ENCODE peak calls at places on chromosomes 2 and 18, in nine cellular contexts. One of them, this sample, is unnamed.

GRCh38 chr2:173048901-173049661 is 26.6 kb upstream of the MAP3K20 start:
- DNase-seq in PC-3: peak; percentile 97
- DNase-seq in HepG2: peak; percentile 92
- DNase-seq in fibroblast of villous mesenchyme: peak; percentile 98
- DNase-seq in kidney epithelial cell: peak; percentile 95
- DNase-seq in osteoblast: peak; percentile 91
- DNase-seq in adrenal gland: peak; percentile 40
- DNase-seq in fibroblast of pulmonary artery: peak; percentile 98
- DNase-seq in tibial nerve: peak; percentile 88
- DNase-seq in this sample: peak; percentile 97

GRCh38 chr2:113920996-113921395 is 31.1 kb downstream of the ACTR3 start:
- DNase-seq in PC-3: no peak
- DNase-seq in HepG2: no peak
- DNase-seq in fibroblast of villous mesenchyme: no peak
- DNase-seq in kidney epithelial cell: no peak
- DNase-seq in osteoblast: no peak
- DNase-seq in adrenal gland: no peak
- DNase-seq in fibroblast of pulmonary artery: no peak
- DNase-seq in tibial nerve: no peak
- DNase-seq in this sample: peak; percentile 46

GRCh38 chr18:61606068-61606660 is 272.9 kb downstream of the CDH20 start:
- DNase-seq in PC-3: no peak
- DNase-seq in HepG2: no peak
- DNase-seq in fibroblast of villous mesenchyme: peak; percentile 87
- DNase-seq in kidney epithelial cell: no peak
- DNase-seq in osteoblast: peak; percentile 37
- DNase-seq in adrenal gland: no peak
- DNase-seq in fibroblast of pulmonary artery: peak; percentile 54
- DNase-seq in tibial nerve: peak; percentile 6
- DNase-seq in this sample: peak; percentile 54

GRCh38 chr18:23812566-23813440 is 123.5 kb downstream of the LAMA3 start:
- DNase-seq in PC-3: peak; percentile 53
- DNase-seq in HepG2: no peak
- DNase-seq in fibroblast of villous mesenchyme: peak; percentile 48
- DNase-seq in kidney epithelial cell: no peak
- DNase-seq in osteoblast: peak; percentile 79
- DNase-seq in adrenal gland: no peak
- DNase-seq in fibroblast of pulmonary artery: peak; percentile 48
- DNase-seq in tibial nerve: no peak
- DNase-seq in this sample: peak; percentile 46

GRCh38 chr18:7467708-7468466 is 99.2 kb upstream of the PTPRM start:
- DNase-seq in PC-3: peak; percentile 61
- DNase-seq in HepG2: peak; percentile 23
- DNase-seq in fibroblast of villous mesenchyme: no peak
- DNase-seq in kidney epithelial cell: no peak
- DNase-seq in osteoblast: no peak
- DNase-seq in adrenal gland: no peak
- DNase-seq in fibroblast of pulmonary artery: peak; percentile 13
- DNase-seq in tibial nerve: no peak
- DNase-seq in this sample: no peak

GRCh38 chr2:112840068-112840445 is 3.5 kb upstream of the IL1B start:
- DNase-seq in PC-3: peak; percentile 66
- DNase-seq in HepG2: no peak
- DNase-seq in fibroblast of villous mesenchyme: no peak
- DNase-seq in kidney epithelial cell: no peak
- DNase-seq in osteoblast: no peak
- DNase-seq in adrenal gland: no peak
- DNase-seq in fibroblast of pulmonary artery: peak; percentile 40
- DNase-seq in tibial nerve: no peak
- DNase-seq in this sample: no peak

GRCh38 chr2:191811807-191812602 is 34.9 kb downstream of the CAVIN2 start:
- DNase-seq in PC-3: peak; percentile 85
- DNase-seq in HepG2: peak; percentile 68
- DNase-seq in fibroblast of villous mesenchyme: peak; percentile 76
- DNase-seq in kidney epithelial cell: no peak
- DNase-seq in osteoblast: peak; percentile 53
- DNase-seq in adrenal gland: peak; percentile 57
- DNase-seq in fibroblast of pulmonary artery: peak; percentile 85
- DNase-seq in tibial nerve: peak; percentile 74
- DNase-seq in this sample: peak; percentile 83

GRCh38 chr2:236286866-236287545 is 22.8 kb upstream of the ASB18 start:
- DNase-seq in PC-3: peak; percentile 85
- DNase-seq in HepG2: no peak
- DNase-seq in fibroblast of villous mesenchyme: peak; percentile 0
- DNase-seq in kidney epithelial cell: peak; percentile 10
- DNase-seq in osteoblast: no peak
- DNase-seq in adrenal gland: no peak
- DNase-seq in fibroblast of pulmonary artery: no peak
- DNase-seq in tibial nerve: no peak
- DNase-seq in this sample: no peak

GRCh38 chr18:62846334-62846733 is 131.0 kb downstream of the PHLPP1 start:
- DNase-seq in PC-3: no peak
- DNase-seq in HepG2: no peak
- DNase-seq in fibroblast of villous mesenchyme: no peak
- DNase-seq in kidney epithelial cell: no peak
- DNase-seq in osteoblast: no peak
- DNase-seq in adrenal gland: no peak
- DNase-seq in fibroblast of pulmonary artery: no peak
- DNase-seq in tibial nerve: no peak
- DNase-seq in this sample: no peak

GRCh38 chr2:212708346-212708745 is 169.7 kb upstream of the ERBB4 start:
- DNase-seq in PC-3: no peak
- DNase-seq in HepG2: no peak
- DNase-seq in fibroblast of villous mesenchyme: peak; percentile 6
- DNase-seq in kidney epithelial cell: no peak
- DNase-seq in osteoblast: no peak
- DNase-seq in adrenal gland: no peak
- DNase-seq in fibroblast of pulmonary artery: no peak
- DNase-seq in tibial nerve: peak; percentile 29
- DNase-seq in this sample: no peak

GRCh38 chr2:62099523-62100175 is 96.3 kb upstream of the B3GNT2 start:
- DNase-seq in PC-3: no peak
- DNase-seq in HepG2: no peak
- DNase-seq in fibroblast of villous mesenchyme: no peak
- DNase-seq in kidney epithelial cell: no peak
- DNase-seq in osteoblast: no peak
- DNase-seq in adrenal gland: no peak
- DNase-seq in fibroblast of pulmonary artery: no peak
- DNase-seq in tibial nerve: no peak
- DNase-seq in this sample: no peak

GRCh38 chr2:3409627-3410170 is 30.2 kb downstream of the TRAPPC12 start:
- DNase-seq in PC-3: no peak
- DNase-seq in HepG2: no peak
- DNase-seq in fibroblast of villous mesenchyme: no peak
- DNase-seq in kidney epithelial cell: no peak
- DNase-seq in osteoblast: no peak
- DNase-seq in adrenal gland: no peak
- DNase-seq in fibroblast of pulmonary artery: no peak
- DNase-seq in tibial nerve: no peak
- DNase-seq in this sample: no peak

GRCh38 chr2:226427538-226428307 is 371.9 kb downstream of the IRS1 start:
- DNase-seq in PC-3: peak; percentile 93
- DNase-seq in HepG2: peak; percentile 20
- DNase-seq in fibroblast of villous mesenchyme: peak; percentile 73
- DNase-seq in kidney epithelial cell: peak; percentile 64
- DNase-seq in osteoblast: no peak
- DNase-seq in adrenal gland: no peak
- DNase-seq in fibroblast of pulmonary artery: peak; percentile 81
- DNase-seq in tibial nerve: no peak
- DNase-seq in this sample: peak; percentile 96

GRCh38 chr2:226426292-226426736 is 373.3 kb downstream of the IRS1 start:
- DNase-seq in PC-3: peak; percentile 97
- DNase-seq in HepG2: peak; percentile 51
- DNase-seq in fibroblast of villous mesenchyme: peak; percentile 86
- DNase-seq in kidney epithelial cell: no peak
- DNase-seq in osteoblast: peak; percentile 21
- DNase-seq in adrenal gland: no peak
- DNase-seq in fibroblast of pulmonary artery: peak; percentile 91
- DNase-seq in tibial nerve: no peak
- DNase-seq in this sample: peak; percentile 95

GRCh38 chr2:226424971-226425370 is 374.6 kb downstream of the IRS1 start:
- DNase-seq in PC-3: peak; percentile 77
- DNase-seq in HepG2: peak; percentile 45
- DNase-seq in fibroblast of villous mesenchyme: no peak
- DNase-seq in kidney epithelial cell: no peak
- DNase-seq in osteoblast: no peak
- DNase-seq in adrenal gland: no peak
- DNase-seq in fibroblast of pulmonary artery: no peak
- DNase-seq in tibial nerve: no peak
- DNase-seq in this sample: no peak

GRCh38 chr2:226420646-226421045 is 379.0 kb downstream of the IRS1 start:
- DNase-seq in PC-3: no peak
- DNase-seq in HepG2: no peak
- DNase-seq in fibroblast of villous mesenchyme: no peak
- DNase-seq in kidney epithelial cell: no peak
- DNase-seq in osteoblast: no peak
- DNase-seq in adrenal gland: no peak
- DNase-seq in fibroblast of pulmonary artery: no peak
- DNase-seq in tibial nerve: no peak
- DNase-seq in this sample: no peak

GRCh38 chr2:226423498-226423960 is 376.1 kb downstream of the IRS1 start:
- DNase-seq in PC-3: peak; percentile 80
- DNase-seq in HepG2: no peak
- DNase-seq in fibroblast of villous mesenchyme: peak; percentile 24
- DNase-seq in kidney epithelial cell: no peak
- DNase-seq in osteoblast: no peak
- DNase-seq in adrenal gland: no peak
- DNase-seq in fibroblast of pulmonary artery: no peak
- DNase-seq in tibial nerve: peak; percentile 10
- DNase-seq in this sample: peak; percentile 17
- H3K4me3 ChIP-seq in PC-3: peak overlapping the region; percentile 33
- H3K4me3 ChIP-seq in HepG2: no peak overlapping the region
- H3K4me3 ChIP-seq in fibroblast of villous mesenchyme: peak overlapping the region; percentile 3
- H3K4me3 ChIP-seq in kidney epithelial cell: no peak overlapping the region
- H3K4me3 ChIP-seq in osteoblast: peak overlapping the region; percentile 42
- H3K4me3 ChIP-seq in adrenal gland: no peak overlapping the region
- H3K4me3 ChIP-seq in fibroblast of pulmonary artery: no peak overlapping the region
- H3K4me3 ChIP-seq in tibial nerve: no peak overlapping the region
- H3K4me3 ChIP-seq in this sample: no peak overlapping the region

GRCh38 chr2:127560929-127561275 is 25.4 kb downstream of the MYO7B start:
- DNase-seq in PC-3: no peak
- DNase-seq in HepG2: no peak
- DNase-seq in fibroblast of villous mesenchyme: peak; percentile 3
- DNase-seq in kidney epithelial cell: no peak
- DNase-seq in osteoblast: no peak
- DNase-seq in adrenal gland: no peak
- DNase-seq in fibroblast of pulmonary artery: peak; percentile 10
- DNase-seq in tibial nerve: no peak
- DNase-seq in this sample: peak; percentile 31

GRCh38 chr2:127558911-127559310 is 23.4 kb downstream of the MYO7B start:
- DNase-seq in PC-3: no peak
- DNase-seq in HepG2: no peak
- DNase-seq in fibroblast of villous mesenchyme: no peak
- DNase-seq in kidney epithelial cell: no peak
- DNase-seq in osteoblast: no peak
- DNase-seq in adrenal gland: no peak
- DNase-seq in fibroblast of pulmonary artery: no peak
- DNase-seq in tibial nerve: no peak
- DNase-seq in this sample: no peak

GRCh38 chr2:127559454-127559853 is 24.0 kb downstream of the MYO7B start:
- DNase-seq in PC-3: no peak
- DNase-seq in HepG2: no peak
- DNase-seq in fibroblast of villous mesenchyme: no peak
- DNase-seq in kidney epithelial cell: no peak
- DNase-seq in osteoblast: no peak
- DNase-seq in adrenal gland: no peak
- DNase-seq in fibroblast of pulmonary artery: no peak
- DNase-seq in tibial nerve: no peak
- DNase-seq in this sample: no peak

GRCh38 chr2:127561371-127561770 is 25.9 kb downstream of the MYO7B start:
- DNase-seq in PC-3: no peak
- DNase-seq in HepG2: no peak
- DNase-seq in fibroblast of villous mesenchyme: no peak
- DNase-seq in kidney epithelial cell: no peak
- DNase-seq in osteoblast: no peak
- DNase-seq in adrenal gland: no peak
- DNase-seq in fibroblast of pulmonary artery: no peak
- DNase-seq in tibial nerve: no peak
- DNase-seq in this sample: no peak

DNA sequence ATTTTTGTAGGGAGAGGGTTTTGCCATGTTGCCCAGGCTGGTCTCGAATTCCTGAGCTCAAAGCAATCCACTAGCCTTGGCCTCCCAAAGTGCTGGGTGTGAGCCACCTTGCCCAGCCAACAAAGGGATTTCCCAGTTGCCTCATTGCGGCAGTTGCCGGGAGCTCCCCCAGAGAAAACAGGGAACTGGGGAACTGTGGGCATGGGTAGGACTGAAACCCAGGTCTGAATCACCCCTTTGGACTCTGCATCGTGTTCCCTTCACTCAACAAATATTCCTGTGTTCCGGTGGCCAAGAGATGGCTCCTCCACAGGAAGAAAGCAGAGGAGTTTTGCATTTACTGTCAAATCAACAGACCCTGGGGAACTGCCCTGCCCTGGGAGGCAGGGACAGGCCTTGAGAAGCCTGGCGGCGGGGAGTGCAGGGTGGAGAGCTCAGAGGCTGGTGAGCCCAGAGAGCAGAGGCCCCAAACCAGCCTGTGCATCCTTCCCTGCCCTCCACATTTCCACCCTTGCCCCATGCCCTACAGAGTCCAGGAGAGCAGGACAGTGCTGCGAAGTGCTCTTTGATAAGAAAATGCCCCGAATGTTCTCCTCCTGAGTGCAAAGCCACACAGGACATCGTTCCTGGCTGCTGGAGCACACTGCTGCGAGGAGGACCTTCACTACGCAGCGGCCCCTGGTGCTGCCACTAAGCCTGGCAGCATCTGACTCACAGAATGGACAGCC is 24.9 kb downstream of the MYO7B start:
- DNase-seq in PC-3: no peak
- DNase-seq in HepG2: peak; percentile 28
- DNase-seq in fibroblast of villous mesenchyme: no peak
- DNase-seq in kidney epithelial cell: no peak
- DNase-seq in osteoblast: peak; percentile 95
- DNase-seq in adrenal gland: no peak
- DNase-seq in fibroblast of pulmonary artery: no peak
- DNase-seq in tibial nerve: no peak
- DNase-seq in this sample: no peak
- TF ChIP-seq CTCF in PC-3: no peak
- TF ChIP-seq CTCF in HepG2: peak; percentile 62
- TF ChIP-seq CTCF in fibroblast of villous mesenchyme: peak; percentile 12
- TF ChIP-seq CTCF in kidney epithelial cell: no peak
- TF ChIP-seq CTCF in osteoblast: peak; percentile 48
- TF ChIP-seq CTCF in adrenal gland: no peak
- TF ChIP-seq CTCF in fibroblast of pulmonary artery: no peak
- TF ChIP-seq CTCF in tibial nerve: no peak
- TF ChIP-seq CTCF in this sample: peak; percentile 36

GRCh38 chr2:201263774-201264173 is 3.4 kb downstream of the CASP8 start:
- DNase-seq in PC-3: no peak
- DNase-seq in HepG2: no peak
- DNase-seq in fibroblast of villous mesenchyme: no peak
- DNase-seq in kidney epithelial cell: no peak
- DNase-seq in osteoblast: no peak
- DNase-seq in adrenal gland: no peak
- DNase-seq in fibroblast of pulmonary artery: no peak
- DNase-seq in tibial nerve: no peak
- DNase-seq in this sample: no peak
- H3K4me3 ChIP-seq in PC-3: no peak overlapping the region
- H3K4me3 ChIP-seq in HepG2: no peak overlapping the region
- H3K4me3 ChIP-seq in fibroblast of villous mesenchyme: no peak overlapping the region
- H3K4me3 ChIP-seq in kidney epithelial cell: no peak overlapping the region
- H3K4me3 ChIP-seq in osteoblast: no peak overlapping the region
- H3K4me3 ChIP-seq in adrenal gland: no peak overlapping the region
- H3K4me3 ChIP-seq in fibroblast of pulmonary artery: no peak overlapping the region
- H3K4me3 ChIP-seq in tibial nerve: no peak overlapping the region
- H3K4me3 ChIP-seq in this sample: no peak overlapping the region

GRCh38 chr2:104872866-104873688 is 19.2 kb downstream of the POU3F3 start:
- DNase-seq in PC-3: peak; percentile 67
- DNase-seq in HepG2: peak; percentile 58
- DNase-seq in fibroblast of villous mesenchyme: peak; percentile 49
- DNase-seq in kidney epithelial cell: no peak
- DNase-seq in osteoblast: peak; percentile 98
- DNase-seq in adrenal gland: peak; percentile 59
- DNase-seq in fibroblast of pulmonary artery: peak; percentile 66
- DNase-seq in tibial nerve: no peak
- DNase-seq in this sample: peak; percentile 70
- TF ChIP-seq CTCF in PC-3: peak; percentile 75
- TF ChIP-seq CTCF in HepG2: peak; percentile 86
- TF ChIP-seq CTCF in fibroblast of villous mesenchyme: peak; percentile 60
- TF ChIP-seq CTCF in kidney epithelial cell: peak; percentile 75
- TF ChIP-seq CTCF in osteoblast: peak; percentile 70
- TF ChIP-seq CTCF in adrenal gland: peak; percentile 38
- TF ChIP-seq CTCF in fibroblast of pulmonary artery: peak; percentile 56
- TF ChIP-seq CTCF in tibial nerve: peak; percentile 20
- TF ChIP-seq CTCF in this sample: peak; percentile 61